ENCODE peak calls at places on chromosomes 3 and 15, in four cellular contexts. D is GM06990, X is tibial artery, I is HCT116. B is an unnamed sample.

GRCh38 chr3:22284559-22284958 is 533.5 kb upstream of the ZNF385D start:
- DNase-seq in D (no peak), X (no peak), I (no peak), B (no peak)

GRCh38 chr15:46636220-46636619 is 1001.4 kb downstream of the SQOR start:
- DNase-seq in D (no peak), X (no peak), I (no peak), B (no peak)

GRCh38 chr3:127135241-127136023 is 57.5 kb upstream of the PRR23E start:
- DNase-seq in D (no peak), X (no peak), I (no peak), B (no peak)

GRCh38 chr3:196219194-196219969 is 3.0 kb downstream of the SLC51A start:
- DNase-seq in D (no peak), X (peak; percentile 63), I (no peak), B (peak; percentile 77)

GRCh38 chr15:70833897-70834765 is 19.8 kb downstream of the LARP6 start:
- DNase-seq in D (no peak), X (no peak), I (peak; percentile 33), B (no peak)

GRCh38 chr3:16767006-16767405 is 117.7 kb upstream of the PLCL2 start:
- DNase-seq in D (no peak), X (no peak), I (no peak), B (no peak)

GRCh38 chr15:66777054-66777453 is 75.0 kb downstream of the SMAD6 start:
- DNase-seq in D (no peak), X (no peak), I (no peak), B (no peak)

GRCh38 chr15:40289140-40289775 is 6.4 kb upstream of the ANKRD63 start:
- DNase-seq in D (no peak), X (no peak), I (no peak), B (no peak)

GRCh38 chr3:11021611-11022011 is 29.1 kb downstream of the SLC6A1 start:
- DNase-seq in D (no peak), X (no peak), I (no peak), B (no peak)

GRCh38 chr3:48194446-48195071 is 6.3 kb upstream of the CDC25A start:
- DNase-seq in D (no peak), X (peak; percentile 68), I (peak; percentile 48), B (peak; percentile 60)

GRCh38 chr3:194224536-194224935 is 88.6 kb downstream of the HES1 start:
- DNase-seq in D (no peak), X (no peak), I (peak; percentile 13), B (no peak)

GRCh38 chr15:72118400-72118978 is at the start of gene SENP8:
- DNase-seq in D (no peak), X (no peak), I (no peak), B (no peak)

GRCh38 chr3:31132132-31132769 is 237.8 kb upstream of the GADL1 start:
- DNase-seq in D (no peak), X (no peak), I (peak; percentile 54), B (no peak)
- TF ChIP-seq CTCF in D (peak; percentile 51), X (peak; percentile 48), I (peak; percentile 46), B (peak; percentile 34)

GRCh38 chr3:50193746-50194127 is 2.3 kb downstream of the GNAT1 start:
- DNase-seq in D (no peak), X (no peak), I (no peak), B (no peak)
- TF ChIP-seq CTCF in D (no peak), X (no peak), I (no peak), B (no peak)

GRCh38 chr15:78739996-78740903 is 71.0 kb downstream of the ADAMTS7 start:
- DNase-seq in D (peak; percentile 50), X (no peak), I (peak; percentile 45), B (no peak)
- TF ChIP-seq CTCF in D (peak; percentile 88), X (no peak), I (peak; percentile 85), B (peak; percentile 72)

GRCh38 chr15:86009727-86010126 is 69.9 kb upstream of the AGBL1 start:
- DNase-seq in D (no peak), X (no peak), I (no peak), B (no peak)
- TF ChIP-seq CTCF in D (no peak), X (no peak), I (no peak), B (no peak)

GRCh38 chr3:65170357-65171090 is 482.7 kb upstream of the ADAMTS9 start:
- DNase-seq in D (no peak), X (peak; percentile 83), I (no peak), B (no peak)
- TF ChIP-seq CTCF in D (no peak), X (peak; percentile 20), I (peak; percentile 38), B (no peak)

GRCh38 chr3:137035631-137036030 is 77.8 kb downstream of the IL20RB start:
- DNase-seq in D (peak; percentile 18), X (no peak), I (peak; percentile 16), B (peak; percentile 28)
- TF ChIP-seq CTCF in D (peak; percentile 58), X (no peak), I (peak; percentile 64), B (peak; percentile 27)